ENCODE peak calls at places on chromosomes 16 and 17, in four cellular contexts. O is HCT116, G is body of pancreas, P is uterus. T is an unnamed sample.

GRCh38 chr17:65359016-65359415 is 202.4 kb downstream of the AXIN2 start:
- DNase-seq in O (peak), G (no peak), P (no peak), T (no peak)

GRCh38 chr17:4247981-4248388 is 15.8 kb downstream of the ANKFY1 start:
- DNase-seq in O (peak), G (peak), P (no peak), T (peak)

GRCh38 chr16:86294535-86294934 is 215.8 kb upstream of the FOXF1 start:
- DNase-seq in O (no peak), G (no peak), P (no peak), T (no peak)

GRCh38 chr16:83802559-83802958 is 5.2 kb upstream of the HSBP1 start:
- DNase-seq in O (no peak), G (no peak), P (no peak), T (no peak)

GRCh38 chr16:88927010-88927409 is 50.0 kb downstream of the CBFA2T3 start:
- DNase-seq in O (peak), G (peak), P (no peak), T (no peak)

GRCh38 chr17:67582632-67583230 is 135.0 kb upstream of the NOL11 start:
- DNase-seq in O (no peak), G (peak), P (peak), T (peak)

GRCh38 chr17:11514565-11514964 is 83.7 kb upstream of the DNAH9 start:
- DNase-seq in O (no peak), G (peak), P (no peak), T (no peak)

GRCh38 chr16:83609178-83609577 is 198.6 kb upstream of the HSBP1 start:
- DNase-seq in O (no peak), G (no peak), P (no peak), T (no peak)

GRCh38 chr16:535446-536405 is 8.2 kb downstream of the CAPN15 start:
- DNase-seq in O (peak), G (no peak), P (no peak), T (no peak)

GRCh38 chr16:31215287-31216115 is 1.4 kb downstream of the PYDC1 start:
- DNase-seq in O (peak), G (peak), P (peak), T (peak)

GRCh38 chr17:82936768-82937171 is 96.9 kb upstream of the ZNF750 start:
- DNase-seq in O (no peak), G (no peak), P (peak), T (no peak)

GRCh38 chr16:57537596-57538234 is 1.3 kb upstream of the CCDC102A start:
- DNase-seq in O (no peak), G (no peak), P (no peak), T (no peak)

GRCh38 chr16:48299471-48299870 is 52.1 kb upstream of the ABCC11 start:
- DNase-seq in O (no peak), G (no peak), P (no peak), T (no peak)

GRCh38 chr17:81913394-81914102 is 2.3 kb upstream of the PCYT2 start:
- DNase-seq in O (no peak), G (no peak), P (no peak), T (no peak)

GRCh38 chr17:42774066-42774750 is 959 bp downstream of the VPS25 start:
- DNase-seq in O (no peak), G (no peak), P (no peak), T (no peak)

GRCh38 chr17:14459955-14460354 is 159.1 kb downstream of the HS3ST3B1 start:
- DNase-seq in O (no peak), G (no peak), P (no peak), T (no peak)

GRCh38 chr16:70694517-70695218 is 8.8 kb upstream of the MTSS2 start:
- DNase-seq in O (no peak), G (no peak), P (no peak), T (no peak)

GRCh38 chr16:80317132-80318098 is 223.4 kb upstream of the DYNLRB2 start:
- DNase-seq in O (no peak), G (no peak), P (no peak), T (no peak)

GRCh38 chr16:87492241-87492635 is 586 bp downstream of the ZCCHC14 start:
- DNase-seq in O (no peak), G (no peak), P (no peak), T (no peak)

GRCh38 chr16:8892101-8892575 is 10.0 kb downstream of the LITAFD start:
- DNase-seq in O (no peak), G (peak), P (no peak), T (no peak)
- H3K27ac ChIP-seq in O (no peak), G (no peak), P (no peak), T (peak)

DNA sequence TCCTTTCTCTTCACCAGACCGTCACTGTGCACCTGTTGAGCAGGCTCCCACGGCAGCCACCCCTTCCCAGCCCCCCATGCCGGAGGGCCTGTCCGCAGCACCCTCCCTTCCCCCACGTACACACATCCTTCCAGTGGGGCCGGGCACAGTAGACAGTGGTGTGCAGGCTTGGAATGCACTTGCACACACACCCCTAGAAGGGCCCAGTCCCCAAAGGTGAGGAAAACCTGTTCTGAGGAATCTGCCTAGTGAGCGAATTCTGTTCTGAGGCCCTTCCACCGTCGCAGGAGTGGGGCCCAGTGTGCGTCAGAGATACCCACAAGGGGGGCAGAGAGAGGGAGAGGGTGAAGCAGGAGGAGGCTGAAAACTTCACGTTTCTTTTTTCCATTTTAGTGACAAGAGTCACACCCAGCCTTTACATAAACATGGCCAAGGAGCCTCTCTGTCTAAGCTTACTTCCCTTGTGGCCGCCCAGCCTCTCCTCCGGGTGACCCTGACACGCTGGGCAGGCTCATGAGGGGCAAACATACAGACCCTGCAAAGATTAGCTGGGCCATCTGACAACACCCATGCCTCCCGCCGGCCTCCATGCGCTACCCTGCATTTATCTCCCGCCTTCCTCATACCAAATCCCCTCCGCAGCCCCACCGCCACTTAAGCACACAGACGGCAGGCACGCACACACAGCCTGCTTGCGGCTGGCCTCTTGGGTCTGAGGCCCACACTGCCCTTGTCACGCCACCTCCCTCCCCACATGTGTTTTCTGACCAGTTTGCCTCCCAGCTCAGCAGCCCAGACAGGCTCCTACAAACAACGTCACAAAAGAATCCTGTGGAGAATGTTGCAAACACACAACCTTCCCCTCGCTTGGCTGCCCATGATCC is 1.8 kb downstream of the ZBTB4 start:
- DNase-seq in O (no peak), G (peak), P (no peak), T (no peak)
- TF ChIP-seq POLR2A in O (no peak), G (peak), P (peak), T (peak)

DNA sequence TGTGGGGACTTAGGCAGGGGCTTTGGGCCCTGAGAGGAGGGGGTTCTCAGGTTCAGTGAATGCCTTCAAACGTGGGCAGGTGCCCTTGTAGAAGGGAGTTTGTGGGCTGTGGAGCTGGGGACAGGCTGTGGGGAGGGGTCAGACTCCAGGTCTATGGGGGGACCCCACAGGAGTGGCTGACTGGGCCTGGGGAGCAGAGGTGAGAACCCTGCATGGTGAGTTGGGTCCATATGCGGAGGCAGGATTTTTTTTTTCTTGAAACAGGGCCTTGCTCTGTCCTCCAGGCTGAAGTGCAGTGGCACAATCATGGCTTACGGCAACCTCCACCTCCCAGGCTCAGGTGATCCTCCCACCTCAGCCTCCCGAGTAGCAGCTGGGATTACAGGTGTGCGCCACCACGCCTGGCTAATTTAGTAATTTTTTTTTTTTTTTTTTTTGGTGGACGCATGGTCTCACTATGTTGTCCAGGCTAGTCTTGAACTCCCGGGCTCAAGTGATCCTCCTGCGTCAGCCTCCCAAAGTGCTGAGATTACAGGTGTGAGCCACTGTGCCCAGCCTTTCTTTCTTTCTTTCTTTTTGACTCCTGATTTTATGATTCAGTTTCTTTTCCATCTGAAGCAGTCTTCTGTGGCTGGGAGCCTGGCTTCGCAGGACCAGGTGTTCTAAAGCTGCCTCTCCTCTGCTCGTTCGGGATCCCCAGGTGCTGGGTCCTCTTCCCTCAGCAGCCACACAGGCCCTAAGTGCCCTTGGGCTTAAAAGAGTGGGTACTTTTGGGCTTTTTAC is 19.0 kb upstream of the ADCY7 start:
- DNase-seq in O (no peak), G (no peak), P (no peak), T (no peak)
- H3K4me3 ChIP-seq in O (no peak), G (no peak), P (no peak), T (no peak)

GRCh38 chr17:57601328-57601727 is 143.8 kb downstream of the CCDC182 start:
- DNase-seq in O (no peak), G (no peak), P (no peak), T (no peak)
- H3K27ac ChIP-seq in O (no peak), G (no peak), P (no peak), T (no peak)

DNA sequence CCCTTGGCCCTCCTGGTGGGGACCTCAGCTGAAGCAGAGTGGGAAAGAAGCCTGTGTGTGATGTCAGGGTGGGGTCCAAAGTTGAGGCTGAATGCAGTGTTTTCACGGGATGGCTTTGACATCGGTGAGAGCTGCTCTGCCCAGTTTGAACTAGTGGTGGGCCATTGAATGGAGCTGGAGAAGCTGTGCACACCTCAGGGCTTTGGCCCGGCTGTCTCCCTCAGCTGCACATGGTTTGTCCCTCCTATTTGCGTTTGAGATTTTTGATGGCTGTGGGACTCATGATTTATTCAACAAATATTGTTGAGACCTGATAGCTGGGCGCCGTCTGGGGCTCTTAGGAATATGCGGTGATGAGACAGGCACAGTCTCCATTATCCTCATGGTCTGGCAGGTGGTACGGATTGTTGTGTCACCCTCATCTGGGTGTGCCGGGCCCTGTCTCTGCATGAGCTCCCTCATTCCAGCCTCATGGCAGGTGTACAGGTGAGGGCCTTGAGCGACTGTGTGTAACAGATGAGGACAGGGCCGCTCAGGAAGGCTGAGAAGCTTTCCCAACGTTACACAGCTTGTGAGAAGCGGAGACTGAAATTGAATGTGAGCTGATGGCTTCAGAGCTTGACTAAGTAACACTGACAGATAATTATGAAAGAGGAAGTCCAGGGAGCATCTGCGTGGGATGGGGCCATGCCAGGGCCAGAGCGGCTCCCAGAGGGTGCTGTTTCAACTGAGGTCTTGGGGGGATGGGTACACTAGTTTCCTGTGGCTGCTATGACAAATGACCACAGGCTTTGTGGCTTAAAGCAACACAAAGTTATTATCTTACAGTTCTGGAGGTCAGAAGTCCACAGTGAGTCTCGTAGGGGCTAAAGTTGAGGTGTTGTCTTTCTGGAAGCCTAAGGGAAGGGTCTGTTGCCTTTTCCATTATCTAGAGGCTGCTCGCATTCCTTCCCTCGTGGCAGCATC is 36.5 kb downstream of the CMIP start:
- DNase-seq in O (no peak), G (no peak), P (no peak), T (no peak)
- TF ChIP-seq POLR2A in O (no peak), G (no peak), P (no peak), T (no peak)

GRCh38 chr17:28042721-28043291 is 329 bp downstream of the NLK start:
- DNase-seq in O (no peak), G (no peak), P (no peak), T (no peak)
- H3K4me3 ChIP-seq in O (peak), G (no peak), P (no peak), T (peak)

GRCh38 chr17:13212861-13213260 is 195.0 kb upstream of the ELAC2 start:
- DNase-seq in O (no peak), G (no peak), P (no peak), T (no peak)
- H3K27ac ChIP-seq in O (no peak), G (no peak), P (no peak), T (no peak)

DNA sequence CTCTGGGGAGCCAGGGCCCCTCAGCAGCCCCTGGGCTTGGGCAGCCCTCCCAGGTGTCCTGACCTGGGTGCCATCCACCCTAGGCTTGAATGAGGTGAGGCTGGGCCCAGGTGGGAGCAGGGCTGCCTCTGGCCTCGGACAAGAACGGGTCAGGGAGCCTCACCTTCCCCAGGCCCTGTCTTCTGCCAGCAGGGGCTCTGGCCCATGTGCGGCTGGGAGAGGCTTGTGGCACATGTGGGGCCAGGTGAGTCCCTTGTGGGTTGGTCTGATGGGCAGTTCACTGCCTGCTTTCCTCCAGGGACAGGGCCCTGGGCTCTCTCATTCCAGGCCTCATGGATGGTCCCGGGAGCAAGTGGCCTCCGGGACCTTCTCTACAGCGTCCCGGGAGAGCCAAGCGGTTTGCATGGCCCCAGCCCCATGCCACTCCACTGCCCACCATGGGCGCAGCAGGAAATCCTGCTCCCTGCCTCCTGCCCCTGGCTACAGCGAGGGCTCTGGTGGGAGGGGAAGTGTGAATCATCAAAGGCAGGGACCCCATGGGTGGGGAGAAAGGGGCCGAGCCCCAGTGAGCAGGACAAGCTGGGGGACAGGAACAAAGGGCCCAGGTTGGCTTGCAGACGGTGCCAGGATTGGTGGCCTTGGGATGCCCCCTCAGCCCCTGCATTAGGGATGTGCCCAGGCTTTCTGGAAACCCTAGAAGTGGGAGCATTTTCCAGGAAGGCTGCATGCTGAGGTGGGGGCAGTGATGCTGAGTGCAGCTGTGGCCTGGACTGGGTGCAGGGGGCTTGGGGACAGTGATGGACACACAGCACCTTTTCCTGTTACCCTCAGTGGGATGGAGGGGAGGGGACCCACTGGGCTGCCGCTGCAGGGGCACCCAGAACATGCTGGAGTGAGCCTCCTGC is 12.2 kb downstream of the VASN start:
- DNase-seq in O (no peak), G (no peak), P (no peak), T (no peak)
- TF ChIP-seq POLR2A in O (no peak), G (no peak), P (no peak), T (no peak)

GRCh38 chr16:4327782-4328579 is 12.1 kb downstream of the GLIS2 start:
- DNase-seq in O (no peak), G (peak), P (peak), T (peak)
- H3K4me3 ChIP-seq in O (no peak), G (peak), P (peak), T (peak)

T was measured in prostate gland.